ENCODE peak calls at places on chromosomes 2 and 18, in six cellular contexts. W, E, G, R, N and F are unnamed samples.

GRCh38 chr2:38214209-38214717 is 138.3 kb upstream of the CYP1B1 start:
- DNase-seq in G (no peak), R (no peak), W (no peak), N (no peak), E (no peak), F (no peak)

GRCh38 chr2:161161074-161161577 is 898 bp downstream of the TANK start:
- DNase-seq in W (no peak), G (no peak), E (no peak), N (no peak), R (no peak), F (no peak)

GRCh38 chr2:145431181-145431951 is 911.4 kb upstream of the ZEB2 start:
- DNase-seq in W (no peak), E (no peak), G (no peak), N (no peak), R (no peak), F (no peak)

GRCh38 chr2:191030521-191031154 is 16.7 kb upstream of the STAT1 start:
- DNase-seq in E (peak), R (peak), G (no peak), W (peak), N (no peak), F (no peak)

GRCh38 chr2:167398791-167399371 is 510.6 kb downstream of the XIRP2 start:
- DNase-seq in R (no peak), W (no peak), N (no peak), G (no peak), E (no peak), F (no peak)

GRCh38 chr2:199705538-199705937 is 145.5 kb downstream of the FTCDNL1 start:
- DNase-seq in E (no peak), N (no peak), R (no peak), W (no peak), G (no peak), F (no peak)

GRCh38 chr2:3597567-3597966 is 2.7 kb downstream of the COLEC11 start:
- DNase-seq in G (no peak), E (no peak), N (no peak), R (no peak), W (no peak), F (no peak)

GRCh38 chr2:160561551-160562280 is 68.1 kb upstream of the RBMS1 start:
- DNase-seq in N (no peak), E (peak), W (no peak), G (no peak), R (no peak), F (no peak)

GRCh38 chr18:28359177-28359576 is 182.2 kb upstream of the CDH2 start:
- DNase-seq in N (no peak), W (no peak), E (no peak), R (no peak), G (no peak), F (no peak)

GRCh38 chr18:56984731-56985130 is 162.2 kb upstream of the BOD1L2 start:
- DNase-seq in W (no peak), E (no peak), G (no peak), R (no peak), N (no peak), F (no peak)

GRCh38 chr2:206211657-206212255 is 52.1 kb downstream of the EEF1B2 start:
- DNase-seq in W (no peak), E (peak), N (no peak), G (peak), R (no peak), F (no peak)